ENCODE peak calls at places on chromosomes 11 and 22, in eight cellular contexts. K is cardiac muscle cell, B is AG08395, Y is HAP-1, T is hepatocyte, C is RKO, N is GM18507, V is hypothalamus. E is an unnamed sample.

GRCh38 chr11:91653091-91653754 is 571.4 kb upstream of the FAT3 start:
- DNase-seq in K (no peak), B (no peak), Y (no peak), T (peak), C (no peak), N (no peak), V (no peak), E (no peak)

GRCh38 chr22:23767673-23768548 is at the start of gene CHCHD10:
- DNase-seq in K (peak), B (peak), Y (peak), T (peak), C (peak), N (peak), V (peak), E (peak)

GRCh38 chr22:43289551-43289963 is 53.6 kb downstream of the SCUBE1 start:
- DNase-seq in K (no peak), B (peak), Y (no peak), T (no peak), C (no peak), N (no peak), V (no peak), E (no peak)

GRCh38 chr22:46036558-46037408 is 59.8 kb upstream of the WNT7B start:
- DNase-seq in K (peak), B (no peak), Y (peak), T (peak), C (peak), N (no peak), V (no peak), E (no peak)

GRCh38 chr11:112320668-112321067 is 60.0 kb upstream of the PLET1 start:
- DNase-seq in K (peak), B (peak), Y (peak), T (peak), C (peak), N (no peak), V (no peak), E (no peak)

GRCh38 chr22:46748948-46749681 is 11.1 kb upstream of the CERK start:
- DNase-seq in K (no peak), B (peak), Y (no peak), T (no peak), C (no peak), N (no peak), V (no peak), E (no peak)

GRCh38 chr11:103907548-103908455 is 128.6 kb upstream of the DDI1 start:
- DNase-seq in K (no peak), B (peak), Y (no peak), T (no peak), C (no peak), N (no peak), V (no peak), E (no peak)

GRCh38 chr22:50481045-50481439 is 301 bp upstream of the ADM2 start:
- DNase-seq in K (no peak), B (no peak), Y (no peak), T (no peak), C (no peak), N (no peak), V (no peak), E (no peak)

GRCh38 chr11:63289658-63290057 is 46.3 kb upstream of the SLC22A25 start:
- DNase-seq in K (no peak), B (no peak), Y (no peak), T (no peak), C (no peak), N (no peak), V (no peak), E (no peak)

GRCh38 chr22:29661355-29661754 is 57.9 kb downstream of the NF2 start:
- DNase-seq in K (no peak), B (peak), Y (no peak), T (no peak), C (no peak), N (no peak), V (no peak), E (no peak)

GRCh38 chr11:106503901-106504300 is 426.4 kb downstream of the AASDHPPT start:
- DNase-seq in K (no peak), B (no peak), Y (no peak), T (peak), C (no peak), N (no peak), V (no peak), E (no peak)